ENCODE peak calls at places on chromosomes 11 and 22, in five cellular contexts. One of them, this sample, is unnamed.

GRCh38 chr11:117107701-117108590 is 9.7 kb upstream of the SIK3 start:
- DNase-seq in renal cortical epithelial cell: no peak
- DNase-seq in stimulated activated CD4-positive, alpha-beta T cell treated with anti-CD3 and anti-CD28 coated beads, Interleukin-4, amount 100 ng/mL, for 24 hours: no peak
- DNase-seq in AG20443: peak
- DNase-seq in A673: no peak
- DNase-seq in this sample: no peak

GRCh38 chr11:44634401-44635281 is 69.2 kb downstream of the CD82 start:
- DNase-seq in renal cortical epithelial cell: peak
- DNase-seq in stimulated activated CD4-positive, alpha-beta T cell treated with anti-CD3 and anti-CD28 coated beads, Interleukin-4, amount 100 ng/mL, for 24 hours: no peak
- DNase-seq in AG20443: peak
- DNase-seq in A673: peak
- DNase-seq in this sample: peak

GRCh38 chr11:6647282-6647679 is 8.3 kb downstream of the DCHS1 start:
- DNase-seq in renal cortical epithelial cell: no peak
- DNase-seq in stimulated activated CD4-positive, alpha-beta T cell treated with anti-CD3 and anti-CD28 coated beads, Interleukin-4, amount 100 ng/mL, for 24 hours: no peak
- DNase-seq in AG20443: peak
- DNase-seq in A673: peak
- DNase-seq in this sample: peak

GRCh38 chr11:114685097-114685496 is 6.8 kb downstream of the NXPE2 start:
- DNase-seq in renal cortical epithelial cell: no peak
- DNase-seq in stimulated activated CD4-positive, alpha-beta T cell treated with anti-CD3 and anti-CD28 coated beads, Interleukin-4, amount 100 ng/mL, for 24 hours: no peak
- DNase-seq in AG20443: no peak
- DNase-seq in A673: no peak
- DNase-seq in this sample: no peak

GRCh38 chr11:57641011-57641410 is 8.7 kb downstream of the YPEL4 start:
- DNase-seq in renal cortical epithelial cell: no peak
- DNase-seq in stimulated activated CD4-positive, alpha-beta T cell treated with anti-CD3 and anti-CD28 coated beads, Interleukin-4, amount 100 ng/mL, for 24 hours: no peak
- DNase-seq in AG20443: peak
- DNase-seq in A673: peak
- DNase-seq in this sample: peak

GRCh38 chr11:45102810-45103621 is 43.4 kb upstream of the PRDM11 start:
- DNase-seq in renal cortical epithelial cell: peak
- DNase-seq in stimulated activated CD4-positive, alpha-beta T cell treated with anti-CD3 and anti-CD28 coated beads, Interleukin-4, amount 100 ng/mL, for 24 hours: peak
- DNase-seq in AG20443: peak
- DNase-seq in A673: peak
- DNase-seq in this sample: peak

GRCh38 chr11:67376873-67377808 is 3.7 kb upstream of the CLCF1 start:
- DNase-seq in renal cortical epithelial cell: no peak
- DNase-seq in stimulated activated CD4-positive, alpha-beta T cell treated with anti-CD3 and anti-CD28 coated beads, Interleukin-4, amount 100 ng/mL, for 24 hours: no peak
- DNase-seq in AG20443: no peak
- DNase-seq in A673: no peak
- DNase-seq in this sample: no peak

GRCh38 chr11:120172921-120173705 is 35.2 kb upstream of the TRIM29 start:
- DNase-seq in renal cortical epithelial cell: no peak
- DNase-seq in stimulated activated CD4-positive, alpha-beta T cell treated with anti-CD3 and anti-CD28 coated beads, Interleukin-4, amount 100 ng/mL, for 24 hours: no peak
- DNase-seq in AG20443: peak
- DNase-seq in A673: no peak
- DNase-seq in this sample: no peak

GRCh38 chr11:64225608-64226506 is at the start of the genes NUDT22 and TRPT1:
- DNase-seq in renal cortical epithelial cell: peak
- DNase-seq in stimulated activated CD4-positive, alpha-beta T cell treated with anti-CD3 and anti-CD28 coated beads, Interleukin-4, amount 100 ng/mL, for 24 hours: peak
- DNase-seq in AG20443: peak
- DNase-seq in A673: peak
- DNase-seq in this sample: peak

GRCh38 chr22:35306350-35306967 is 6.8 kb downstream of the TOM1 start:
- DNase-seq in renal cortical epithelial cell: peak
- DNase-seq in stimulated activated CD4-positive, alpha-beta T cell treated with anti-CD3 and anti-CD28 coated beads, Interleukin-4, amount 100 ng/mL, for 24 hours: no peak
- DNase-seq in AG20443: no peak
- DNase-seq in A673: peak
- DNase-seq in this sample: no peak

GRCh38 chr11:77473001-77473800 is 693 bp downstream of the PAK1 start:
- DNase-seq in renal cortical epithelial cell: no peak
- DNase-seq in stimulated activated CD4-positive, alpha-beta T cell treated with anti-CD3 and anti-CD28 coated beads, Interleukin-4, amount 100 ng/mL, for 24 hours: peak
- DNase-seq in AG20443: peak
- DNase-seq in A673: peak
- DNase-seq in this sample: peak

GRCh38 chr11:73283316-73284035 is 11.3 kb downstream of the P2RY6 start:
- DNase-seq in renal cortical epithelial cell: no peak
- DNase-seq in stimulated activated CD4-positive, alpha-beta T cell treated with anti-CD3 and anti-CD28 coated beads, Interleukin-4, amount 100 ng/mL, for 24 hours: no peak
- DNase-seq in AG20443: no peak
- DNase-seq in A673: no peak
- DNase-seq in this sample: no peak

GRCh38 chr22:45885941-45886395 is 91.0 kb downstream of the WNT7B start:
- DNase-seq in renal cortical epithelial cell: no peak
- DNase-seq in stimulated activated CD4-positive, alpha-beta T cell treated with anti-CD3 and anti-CD28 coated beads, Interleukin-4, amount 100 ng/mL, for 24 hours: no peak
- DNase-seq in AG20443: no peak
- DNase-seq in A673: no peak
- DNase-seq in this sample: peak

GRCh38 chr11:47105974-47106373 is 70.7 kb downstream of the ARFGAP2 start:
- DNase-seq in renal cortical epithelial cell: no peak
- DNase-seq in stimulated activated CD4-positive, alpha-beta T cell treated with anti-CD3 and anti-CD28 coated beads, Interleukin-4, amount 100 ng/mL, for 24 hours: no peak
- DNase-seq in AG20443: no peak
- DNase-seq in A673: no peak
- DNase-seq in this sample: no peak

GRCh38 chr11:104259121-104259610 is 95.2 kb upstream of the PDGFD start:
- DNase-seq in renal cortical epithelial cell: no peak
- DNase-seq in stimulated activated CD4-positive, alpha-beta T cell treated with anti-CD3 and anti-CD28 coated beads, Interleukin-4, amount 100 ng/mL, for 24 hours: no peak
- DNase-seq in AG20443: no peak
- DNase-seq in A673: no peak
- DNase-seq in this sample: no peak

GRCh38 chr11:94740975-94741707 is 27.0 kb upstream of the AMOTL1 start:
- DNase-seq in renal cortical epithelial cell: peak
- DNase-seq in stimulated activated CD4-positive, alpha-beta T cell treated with anti-CD3 and anti-CD28 coated beads, Interleukin-4, amount 100 ng/mL, for 24 hours: no peak
- DNase-seq in AG20443: peak
- DNase-seq in A673: peak
- DNase-seq in this sample: peak

GRCh38 chr11:46865340-46865739 is 19.3 kb upstream of the CKAP5 start:
- DNase-seq in renal cortical epithelial cell: peak
- DNase-seq in stimulated activated CD4-positive, alpha-beta T cell treated with anti-CD3 and anti-CD28 coated beads, Interleukin-4, amount 100 ng/mL, for 24 hours: no peak
- DNase-seq in AG20443: peak
- DNase-seq in A673: no peak
- DNase-seq in this sample: no peak

GRCh38 chr11:123654566-123655081 is at the start of gene SCN3B:
- DNase-seq in renal cortical epithelial cell: peak
- DNase-seq in stimulated activated CD4-positive, alpha-beta T cell treated with anti-CD3 and anti-CD28 coated beads, Interleukin-4, amount 100 ng/mL, for 24 hours: peak
- DNase-seq in AG20443: peak
- DNase-seq in A673: peak
- DNase-seq in this sample: peak

GRCh38 chr11:73384871-73385692 is 8.9 kb downstream of the RELT start:
- DNase-seq in renal cortical epithelial cell: no peak
- DNase-seq in stimulated activated CD4-positive, alpha-beta T cell treated with anti-CD3 and anti-CD28 coated beads, Interleukin-4, amount 100 ng/mL, for 24 hours: no peak
- DNase-seq in AG20443: no peak
- DNase-seq in A673: no peak
- DNase-seq in this sample: peak

GRCh38 chr11:45368697-45369096 is 82.6 kb upstream of the SYT13 start:
- DNase-seq in renal cortical epithelial cell: no peak
- DNase-seq in stimulated activated CD4-positive, alpha-beta T cell treated with anti-CD3 and anti-CD28 coated beads, Interleukin-4, amount 100 ng/mL, for 24 hours: no peak
- DNase-seq in AG20443: no peak
- DNase-seq in A673: no peak
- DNase-seq in this sample: no peak

GRCh38 chr11:105321696-105322095 is 182.1 kb upstream of the CARD18 start:
- DNase-seq in renal cortical epithelial cell: no peak
- DNase-seq in stimulated activated CD4-positive, alpha-beta T cell treated with anti-CD3 and anti-CD28 coated beads, Interleukin-4, amount 100 ng/mL, for 24 hours: no peak
- DNase-seq in AG20443: no peak
- DNase-seq in A673: no peak
- DNase-seq in this sample: no peak

GRCh38 chr11:8730697-8731020 is 48.1 kb downstream of the RPL27A start:
- DNase-seq in renal cortical epithelial cell: no peak
- DNase-seq in stimulated activated CD4-positive, alpha-beta T cell treated with anti-CD3 and anti-CD28 coated beads, Interleukin-4, amount 100 ng/mL, for 24 hours: no peak
- DNase-seq in AG20443: no peak
- DNase-seq in A673: no peak
- DNase-seq in this sample: no peak

GRCh38 chr11:14244926-14245325 is 114.1 kb downstream of the RRAS2 start:
- DNase-seq in renal cortical epithelial cell: no peak
- DNase-seq in stimulated activated CD4-positive, alpha-beta T cell treated with anti-CD3 and anti-CD28 coated beads, Interleukin-4, amount 100 ng/mL, for 24 hours: no peak
- DNase-seq in AG20443: no peak
- DNase-seq in A673: no peak
- DNase-seq in this sample: no peak

GRCh38 chr22:19065929-19066328 is 56.3 kb downstream of the DGCR2 start:
- DNase-seq in renal cortical epithelial cell: no peak
- DNase-seq in stimulated activated CD4-positive, alpha-beta T cell treated with anti-CD3 and anti-CD28 coated beads, Interleukin-4, amount 100 ng/mL, for 24 hours: no peak
- DNase-seq in AG20443: no peak
- DNase-seq in A673: no peak
- DNase-seq in this sample: no peak

GRCh38 chr22:46079861-46080821 is 70.2 kb upstream of the PPARA start:
- DNase-seq in renal cortical epithelial cell: no peak
- DNase-seq in stimulated activated CD4-positive, alpha-beta T cell treated with anti-CD3 and anti-CD28 coated beads, Interleukin-4, amount 100 ng/mL, for 24 hours: no peak
- DNase-seq in AG20443: peak
- DNase-seq in A673: peak
- DNase-seq in this sample: peak

GRCh38 chr11:119591836-119592310 is 137.1 kb downstream of the NECTIN1 start:
- DNase-seq in renal cortical epithelial cell: no peak
- DNase-seq in stimulated activated CD4-positive, alpha-beta T cell treated with anti-CD3 and anti-CD28 coated beads, Interleukin-4, amount 100 ng/mL, for 24 hours: no peak
- DNase-seq in AG20443: no peak
- DNase-seq in A673: no peak
- DNase-seq in this sample: no peak

GRCh38 chr11:126113515-126113957 is 50.9 kb upstream of the CDON start:
- DNase-seq in renal cortical epithelial cell: peak
- DNase-seq in stimulated activated CD4-positive, alpha-beta T cell treated with anti-CD3 and anti-CD28 coated beads, Interleukin-4, amount 100 ng/mL, for 24 hours: no peak
- DNase-seq in AG20443: peak
- DNase-seq in A673: peak
- DNase-seq in this sample: peak

GRCh38 chr22:38824587-38824986 is 19.2 kb downstream of the NPTXR start:
- DNase-seq in renal cortical epithelial cell: peak
- DNase-seq in stimulated activated CD4-positive, alpha-beta T cell treated with anti-CD3 and anti-CD28 coated beads, Interleukin-4, amount 100 ng/mL, for 24 hours: peak
- DNase-seq in AG20443: peak
- DNase-seq in A673: peak
- DNase-seq in this sample: peak

GRCh38 chr11:62770778-62771143 is 435 bp upstream of the TAF6L start:
- DNase-seq in renal cortical epithelial cell: no peak
- DNase-seq in stimulated activated CD4-positive, alpha-beta T cell treated with anti-CD3 and anti-CD28 coated beads, Interleukin-4, amount 100 ng/mL, for 24 hours: peak
- DNase-seq in AG20443: peak
- DNase-seq in A673: no peak
- DNase-seq in this sample: no peak

GRCh38 chr22:30327864-30328345 is 1.2 kb upstream of the TBC1D10A start:
- DNase-seq in renal cortical epithelial cell: no peak
- DNase-seq in stimulated activated CD4-positive, alpha-beta T cell treated with anti-CD3 and anti-CD28 coated beads, Interleukin-4, amount 100 ng/mL, for 24 hours: no peak
- DNase-seq in AG20443: no peak
- DNase-seq in A673: no peak
- DNase-seq in this sample: no peak

GRCh38 chr11:15327786-15328231 is 213.1 kb downstream of the INSC start:
- DNase-seq in renal cortical epithelial cell: peak
- DNase-seq in stimulated activated CD4-positive, alpha-beta T cell treated with anti-CD3 and anti-CD28 coated beads, Interleukin-4, amount 100 ng/mL, for 24 hours: no peak
- DNase-seq in AG20443: peak
- DNase-seq in A673: peak
- DNase-seq in this sample: peak

GRCh38 chr22:46081036-46081830 is 69.1 kb upstream of the PPARA start:
- DNase-seq in renal cortical epithelial cell: no peak
- DNase-seq in stimulated activated CD4-positive, alpha-beta T cell treated with anti-CD3 and anti-CD28 coated beads, Interleukin-4, amount 100 ng/mL, for 24 hours: no peak
- DNase-seq in AG20443: no peak
- DNase-seq in A673: peak
- DNase-seq in this sample: peak

GRCh38 chr11:980438-981365 is 55.0 kb downstream of the AP2A2 start:
- DNase-seq in renal cortical epithelial cell: no peak
- DNase-seq in stimulated activated CD4-positive, alpha-beta T cell treated with anti-CD3 and anti-CD28 coated beads, Interleukin-4, amount 100 ng/mL, for 24 hours: no peak
- DNase-seq in AG20443: peak
- DNase-seq in A673: no peak
- DNase-seq in this sample: no peak

GRCh38 chr11:125412509-125412908 is 83.6 kb downstream of the FEZ1 start:
- DNase-seq in renal cortical epithelial cell: no peak
- DNase-seq in stimulated activated CD4-positive, alpha-beta T cell treated with anti-CD3 and anti-CD28 coated beads, Interleukin-4, amount 100 ng/mL, for 24 hours: no peak
- DNase-seq in AG20443: no peak
- DNase-seq in A673: no peak
- DNase-seq in this sample: no peak

GRCh38 chr11:36311926-36312592 is 16.0 kb downstream of the PRR5L start:
- DNase-seq in renal cortical epithelial cell: peak
- DNase-seq in stimulated activated CD4-positive, alpha-beta T cell treated with anti-CD3 and anti-CD28 coated beads, Interleukin-4, amount 100 ng/mL, for 24 hours: no peak
- DNase-seq in AG20443: no peak
- DNase-seq in A673: no peak
- DNase-seq in this sample: no peak

GRCh38 chr22:49473286-49473685 is 354.4 kb downstream of the BRD1 start:
- DNase-seq in renal cortical epithelial cell: no peak
- DNase-seq in stimulated activated CD4-positive, alpha-beta T cell treated with anti-CD3 and anti-CD28 coated beads, Interleukin-4, amount 100 ng/mL, for 24 hours: no peak
- DNase-seq in AG20443: no peak
- DNase-seq in A673: no peak
- DNase-seq in this sample: no peak

GRCh38 chr11:85810871-85811611 is at the start of gene SYTL2:
- DNase-seq in renal cortical epithelial cell: no peak
- DNase-seq in stimulated activated CD4-positive, alpha-beta T cell treated with anti-CD3 and anti-CD28 coated beads, Interleukin-4, amount 100 ng/mL, for 24 hours: peak
- DNase-seq in AG20443: peak
- DNase-seq in A673: peak
- DNase-seq in this sample: peak

GRCh38 chr11:125210112-125210511 is 45.6 kb downstream of the PKNOX2 start:
- DNase-seq in renal cortical epithelial cell: no peak
- DNase-seq in stimulated activated CD4-positive, alpha-beta T cell treated with anti-CD3 and anti-CD28 coated beads, Interleukin-4, amount 100 ng/mL, for 24 hours: no peak
- DNase-seq in AG20443: no peak
- DNase-seq in A673: no peak
- DNase-seq in this sample: no peak

This sample was measured in left ventricle myocardium superior.